ENCODE peak calls at places on chromosome 18, in six cellular contexts. G is endothelial cell of umbilical vein, F is K562, J is A549, V is HepG2, Y is GM12878. R is an unnamed sample.

GRCh38 chr18:9788140-9788539 is 80.0 kb downstream of the RAB31 start:
- DNase-seq in G (no peak), F (no peak), J (no peak), V (no peak), Y (no peak), R (no peak)

GRCh38 chr18:34595673-34596072 is 114.4 kb upstream of the DTNA start:
- DNase-seq in G (peak), F (no peak), J (no peak), V (peak), Y (no peak), R (peak)

GRCh38 chr18:22282311-22283235 is 113.2 kb downstream of the GATA6 start:
- DNase-seq in G (peak), F (no peak), J (peak), V (peak), Y (no peak), R (peak)

GRCh38 chr18:9653390-9653789 is 39.0 kb upstream of the PPP4R1 start:
- DNase-seq in G (peak), F (no peak), J (no peak), V (peak), Y (no peak), R (no peak)

GRCh38 chr18:28080876-28081300 is 96.0 kb downstream of the CDH2 start:
- DNase-seq in G (no peak), F (no peak), J (no peak), V (no peak), Y (no peak), R (no peak)

GRCh38 chr18:77062518-77063003 is 70.0 kb downstream of the MBP start:
- DNase-seq in G (no peak), F (no peak), J (no peak), V (no peak), Y (peak), R (peak)

GRCh38 chr18:7514796-7515440 is 52.2 kb upstream of the PTPRM start:
- DNase-seq in G (peak), F (no peak), J (no peak), V (no peak), Y (no peak), R (no peak)

GRCh38 chr18:57430166-57430958 is 4.8 kb upstream of the ONECUT2 start:
- DNase-seq in G (no peak), F (no peak), J (no peak), V (no peak), Y (no peak), R (no peak)

GRCh38 chr18:5980721-5981120 is 85.4 kb upstream of the TMEM200C start:
- DNase-seq in G (no peak), F (no peak), J (no peak), V (no peak), Y (no peak), R (no peak)

GRCh38 chr18:43507842-43508481 is 230.7 kb upstream of the SYT4 start:
- DNase-seq in G (no peak), F (no peak), J (no peak), V (no peak), Y (no peak), R (no peak)

GRCh38 chr18:62144338-62144737 is 42.5 kb downstream of the PIGN start:
- DNase-seq in G (no peak), F (no peak), J (no peak), V (no peak), Y (no peak), R (no peak)

GRCh38 chr18:68428026-68428425 is 286.9 kb downstream of the TMX3 start:
- DNase-seq in G (peak), F (no peak), J (no peak), V (no peak), Y (no peak), R (no peak)

GRCh38 chr18:26470011-26470637 is 78.2 kb downstream of the KCTD1 start:
- DNase-seq in G (no peak), F (no peak), J (no peak), V (no peak), Y (peak), R (no peak)

GRCh38 chr18:54269924-54270844 is 867 bp downstream of the POLI start:
- DNase-seq in G (peak), F (peak), J (peak), V (peak), Y (no peak), R (no peak)

GRCh38 chr18:28973324-28973723 is 796.4 kb upstream of the CDH2 start:
- DNase-seq in G (no peak), F (no peak), J (no peak), V (no peak), Y (no peak), R (no peak)

GRCh38 chr18:11518788-11519685 is 90.4 kb upstream of the SLC35G4 start:
- DNase-seq in G (peak), F (peak), J (peak), V (peak), Y (no peak), R (peak)

GRCh38 chr18:69400976-69401474 is 337 bp downstream of the DOK6 start:
- DNase-seq in G (peak), F (no peak), J (peak), V (no peak), Y (no peak), R (no peak)

GRCh38 chr18:79763407-79763806 is 34.3 kb upstream of the KCNG2 start:
- DNase-seq in G (no peak), F (no peak), J (no peak), V (no peak), Y (no peak), R (no peak)

GRCh38 chr18:67600181-67600631 is 83.7 kb upstream of the DSEL start:
- DNase-seq in G (no peak), F (no peak), J (no peak), V (no peak), Y (no peak), R (no peak)

GRCh38 chr18:59279193-59279592 is 5.9 kb upstream of the RAX start:
- DNase-seq in G (no peak), F (no peak), J (no peak), V (no peak), Y (no peak), R (no peak)

GRCh38 chr18:43422483-43422882 is 145.2 kb upstream of the SYT4 start:
- DNase-seq in G (no peak), F (no peak), J (no peak), V (no peak), Y (no peak), R (no peak)

GRCh38 chr18:10296491-10296890 is 157.9 kb upstream of the APCDD1 start:
- DNase-seq in G (no peak), F (no peak), J (no peak), V (no peak), Y (no peak), R (no peak)

GRCh38 chr18:6997802-6998201 is 119.8 kb downstream of the LAMA1 start:
- DNase-seq in G (no peak), F (no peak), J (no peak), V (no peak), Y (no peak), R (peak)

GRCh38 chr18:75276813-75277628 is 66.4 kb downstream of the TSHZ1 start:
- DNase-seq in G (peak), F (no peak), J (no peak), V (no peak), Y (no peak), R (no peak)

GRCh38 chr18:78136986-78137385 is 842.6 kb upstream of the SALL3 start:
- DNase-seq in G (no peak), F (no peak), J (no peak), V (no peak), Y (no peak), R (no peak)

GRCh38 chr18:78144669-78145068 is 834.9 kb upstream of the SALL3 start:
- DNase-seq in G (no peak), F (no peak), J (no peak), V (no peak), Y (no peak), R (no peak)

GRCh38 chr18:78133729-78134128 is 845.9 kb upstream of the SALL3 start:
- DNase-seq in G (no peak), F (no peak), J (no peak), V (no peak), Y (no peak), R (no peak)

GRCh38 chr18:78140294-78140693 is 839.3 kb upstream of the SALL3 start:
- DNase-seq in G (no peak), F (no peak), J (no peak), V (no peak), Y (no peak), R (no peak)

DNA sequence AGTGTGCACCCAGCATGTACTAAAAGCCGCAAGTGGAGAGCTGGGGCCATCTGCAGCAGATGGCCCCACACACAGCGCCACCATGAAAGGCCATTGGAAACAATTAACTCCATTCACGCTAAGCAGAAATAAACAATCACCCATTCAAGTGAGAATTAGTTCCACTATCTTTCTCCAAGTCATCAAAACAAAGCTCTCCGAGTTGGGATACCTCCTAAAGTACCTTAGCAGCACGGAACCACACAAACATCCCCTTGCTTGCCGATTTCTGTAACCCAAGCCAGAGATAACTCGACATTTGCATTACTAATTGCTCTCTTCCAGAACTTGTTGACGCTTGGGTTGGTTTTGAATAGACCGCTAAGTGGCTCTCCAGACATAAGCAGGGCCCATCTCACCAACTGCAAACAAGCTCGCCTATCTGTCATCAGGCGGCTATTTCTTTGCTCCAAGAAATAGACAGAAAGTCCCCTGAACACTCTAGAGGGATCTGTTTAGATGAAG is 840.6 kb upstream of the SALL3 start:
- DNase-seq in G (no peak), F (no peak), J (no peak), V (no peak), Y (no peak), R (no peak)
- TF ChIP-seq MYC in G (no peak), F (no peak), J (no peak), V (no peak), Y (no peak), R (no peak)

DNA sequence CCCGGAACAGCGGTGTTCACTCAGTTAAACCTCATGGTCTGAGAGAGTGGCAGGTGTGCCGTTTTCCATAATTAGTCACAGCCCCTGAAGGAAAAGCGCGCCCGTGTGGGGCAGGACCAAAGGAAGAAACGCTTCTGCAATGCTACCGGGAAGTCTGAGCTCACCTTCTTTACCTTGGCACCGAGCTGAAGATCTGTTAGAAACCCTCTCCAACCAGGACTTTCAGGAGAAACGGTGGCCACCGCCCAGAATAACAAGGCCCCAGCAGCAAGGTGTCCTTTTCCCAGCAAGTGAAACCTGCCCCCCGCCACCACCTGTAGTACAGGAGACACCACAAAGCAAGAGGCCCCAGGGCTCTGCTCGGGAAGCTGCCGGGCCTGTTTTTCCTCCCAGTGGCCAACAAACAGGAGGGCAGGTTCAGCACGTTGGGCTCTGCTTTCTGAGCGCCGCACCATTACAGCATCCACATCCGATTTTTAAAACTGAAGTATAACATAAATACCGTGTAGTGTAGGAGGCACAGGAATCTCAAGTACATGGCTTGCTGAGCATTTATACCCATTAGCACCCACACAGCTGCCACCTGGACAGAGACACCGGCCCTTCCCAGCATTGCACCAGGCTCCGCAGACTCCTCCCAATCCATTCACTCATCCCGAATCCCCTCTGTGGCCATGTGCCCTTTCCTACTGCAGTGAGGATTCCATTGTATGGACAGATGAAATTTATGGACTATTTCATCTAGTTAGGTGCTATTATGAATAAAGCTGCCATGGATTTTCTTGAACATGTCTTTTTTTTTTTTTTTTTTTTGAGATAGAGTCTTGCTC is 121.8 kb upstream of the RIOK3 start:
- DNase-seq in G (no peak), F (no peak), J (no peak), V (no peak), Y (no peak), R (no peak)
- H3K4me3 ChIP-seq in G (no peak), F (no peak), J (no peak), V (no peak), Y (no peak), R (no peak)

DNA sequence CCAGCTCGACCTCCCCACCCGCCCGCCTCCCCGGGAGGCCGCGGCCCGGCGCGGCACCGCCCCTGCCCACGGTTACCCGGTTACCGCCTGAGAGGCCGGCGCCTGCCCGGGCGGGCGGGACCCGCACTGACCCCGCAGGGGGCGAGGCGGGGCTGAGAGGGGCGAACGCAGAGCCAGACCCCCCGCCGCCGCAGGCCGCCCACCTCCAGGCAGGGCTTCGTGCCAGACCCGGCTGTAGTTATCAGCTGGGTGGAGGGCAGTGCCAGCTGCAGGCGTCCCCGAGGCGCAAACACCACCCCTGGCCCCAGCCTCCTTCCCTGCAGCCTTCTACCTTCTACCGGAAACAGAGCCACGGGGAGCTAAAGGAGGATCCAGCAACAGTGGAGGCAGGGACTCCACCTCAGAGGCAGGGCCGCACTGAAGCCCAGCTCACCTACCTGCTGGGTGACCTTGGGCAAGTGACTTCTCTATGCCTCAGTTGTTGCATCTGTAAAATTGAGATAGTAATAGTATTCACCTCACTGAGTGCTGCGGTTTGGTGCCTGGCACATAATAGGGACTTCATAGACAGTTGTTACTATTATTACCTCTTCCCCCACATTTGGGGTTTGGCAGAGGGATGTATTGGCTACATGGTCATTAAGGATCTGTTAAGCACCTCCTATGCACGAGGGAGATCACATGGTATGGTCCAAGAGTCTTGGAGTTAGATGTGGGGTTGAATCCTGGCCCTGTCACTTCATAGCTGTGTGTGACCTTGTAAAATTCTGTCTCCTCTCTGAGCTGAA is 231.6 kb upstream of the SMAD2 start:
- DNase-seq in G (no peak), F (no peak), J (peak), V (no peak), Y (no peak), R (peak)
- TF ChIP-seq MYC in G (no peak), F (no peak), J (no peak), V (no peak), Y (no peak), R (no peak)

GRCh38 chr18:32420084-32420483 is 50.6 kb downstream of the GAREM1 start:
- DNase-seq in G (peak), F (no peak), J (no peak), V (no peak), Y (no peak), R (no peak)
- H3K4me3 ChIP-seq in G (no peak), F (no peak), J (no peak), V (no peak), Y (no peak), R (no peak)

GRCh38 chr18:36284671-36285295 is 12.7 kb upstream of the FHOD3 start:
- DNase-seq in G (peak), F (peak), J (peak), V (peak), Y (peak), R (peak)
- TF ChIP-seq MYC in G (no peak), F (no peak), J (no peak), V (no peak), Y (no peak), R (no peak)

DNA sequence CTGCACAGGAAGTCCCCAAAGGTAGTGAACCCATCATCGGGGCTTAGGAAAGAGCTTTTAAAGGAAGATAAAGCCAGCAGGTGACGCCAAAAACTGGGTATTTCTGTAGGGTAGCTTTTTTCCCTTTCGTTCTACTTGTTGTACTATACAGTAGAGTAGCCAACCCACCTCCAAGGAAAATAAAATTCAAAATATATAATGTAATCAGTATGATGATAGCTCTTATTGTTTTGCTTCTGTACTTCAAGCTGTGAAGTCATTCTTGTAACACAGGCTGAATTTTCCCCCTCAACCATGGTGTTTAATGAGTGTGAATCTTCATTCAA is 112.1 kb downstream of the FAM210A start:
- DNase-seq in G (no peak), F (no peak), J (no peak), V (no peak), Y (no peak), R (no peak)
- H3K4me3 ChIP-seq in G (no peak), F (no peak), J (no peak), V (no peak), Y (peak), R (no peak)

GRCh38 chr18:70503060-70503459 is 214.2 kb downstream of the SOCS6 start:
- DNase-seq in G (no peak), F (no peak), J (no peak), V (no peak), Y (no peak), R (no peak)

GRCh38 chr18:70496749-70497294 is 208.0 kb downstream of the SOCS6 start:
- DNase-seq in G (no peak), F (no peak), J (no peak), V (no peak), Y (no peak), R (no peak)

GRCh38 chr18:70500748-70501147 is 211.9 kb downstream of the SOCS6 start:
- DNase-seq in G (no peak), F (no peak), J (no peak), V (no peak), Y (no peak), R (no peak)

GRCh38 chr18:70501358-70501757 is 212.5 kb downstream of the SOCS6 start:
- DNase-seq in G (no peak), F (no peak), J (no peak), V (no peak), Y (no peak), R (no peak)

DNA sequence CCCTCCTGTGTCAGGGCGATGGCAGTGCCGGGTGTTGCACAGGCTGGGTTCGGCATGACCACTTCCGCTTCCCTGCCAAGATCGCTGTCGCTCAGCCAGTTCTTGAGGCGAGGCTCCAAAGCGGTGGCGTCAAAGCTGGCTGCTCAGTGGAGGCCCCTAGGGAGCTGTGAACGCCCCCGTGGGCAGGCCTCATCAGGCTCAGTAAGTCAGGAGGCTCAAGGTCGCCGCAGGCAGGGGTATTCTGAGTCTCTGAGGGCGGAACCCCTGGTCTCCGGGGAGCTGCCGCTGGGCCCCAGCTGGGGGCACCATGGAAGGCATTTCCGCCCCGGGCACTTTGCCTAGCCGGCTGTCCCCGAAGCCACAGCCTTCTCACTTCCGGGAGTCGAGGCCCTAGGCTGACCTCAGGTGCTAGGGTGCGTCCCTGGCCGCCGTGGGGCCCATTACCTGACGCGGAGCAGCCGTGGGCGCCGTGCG is 210.4 kb downstream of the SOCS6 start:
- DNase-seq in G (no peak), F (peak), J (no peak), V (no peak), Y (no peak), R (peak)
- TF ChIP-seq MYC in G (no peak), F (no peak), J (no peak), V (no peak), Y (no peak), R (no peak)

DNA sequence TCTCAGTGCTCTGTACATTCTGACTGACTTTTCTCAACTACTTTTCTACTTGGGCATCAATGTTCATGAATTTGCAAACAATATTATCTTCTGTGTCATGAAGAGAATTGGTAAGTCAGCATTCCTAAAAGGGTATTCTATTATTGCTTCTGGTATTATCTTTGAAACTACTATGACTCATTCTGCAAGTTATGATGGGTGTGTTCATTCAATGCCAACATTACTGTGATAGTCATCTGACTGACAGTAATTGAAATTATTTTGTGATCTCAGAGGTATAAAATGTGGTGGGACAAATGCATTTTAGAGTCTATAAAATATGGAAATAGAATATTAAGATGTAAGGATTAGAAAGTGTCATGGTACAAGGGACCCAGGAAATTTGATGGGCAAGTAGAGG is 736.0 kb upstream of the CELF4 start:
- DNase-seq in G (no peak), F (no peak), J (no peak), V (no peak), Y (no peak), R (no peak)
- H3K4me3 ChIP-seq in G (no peak), F (no peak), J (no peak), V (no peak), Y (no peak), R (no peak)